ENCODE peak calls at places on chromosome 1, in ten cellular contexts. One of them, this sample, is unnamed. For H3K9me3 and H3K36me3, the result is how much of the 10 kb centered on the place peaks cover.

GRCh38 chr1:44031051-44031899 is at the start of gene SLC6A9:
- DNase-seq in effector memory CD4-positive, alpha-beta T cell: peak
- DNase-seq in PC-9: peak
- DNase-seq in breast epithelium: peak
- DNase-seq in adrenal gland: peak
- DNase-seq in SJSA1: peak
- DNase-seq in body of pancreas: peak
- DNase-seq in IMR-90: peak
- DNase-seq in endodermal cell: peak
- DNase-seq in HepG2: peak
- DNase-seq in this sample: peak

GRCh38 chr1:113984710-113985109 is 5.4 kb downstream of the OLFML3 start:
- DNase-seq in endodermal cell: no peak
- DNase-seq in HepG2: no peak
- DNase-seq in PC-9: no peak
- DNase-seq in effector memory CD4-positive, alpha-beta T cell: no peak
- DNase-seq in IMR-90: peak
- DNase-seq in body of pancreas: no peak
- DNase-seq in breast epithelium: no peak
- DNase-seq in adrenal gland: no peak
- DNase-seq in SJSA1: no peak
- DNase-seq in this sample: peak

GRCh38 chr1:168095476-168095875 is 41.3 kb downstream of the GPR161 start:
- DNase-seq in breast epithelium: no peak
- DNase-seq in adrenal gland: no peak
- DNase-seq in effector memory CD4-positive, alpha-beta T cell: no peak
- DNase-seq in body of pancreas: no peak
- DNase-seq in PC-9: no peak
- DNase-seq in SJSA1: no peak
- DNase-seq in IMR-90: no peak
- DNase-seq in HepG2: no peak
- DNase-seq in endodermal cell: no peak
- DNase-seq in this sample: no peak

GRCh38 chr1:3989465-3989864 is 89.4 kb upstream of the C1orf174 start:
- DNase-seq in effector memory CD4-positive, alpha-beta T cell: no peak
- DNase-seq in SJSA1: no peak
- DNase-seq in breast epithelium: no peak
- DNase-seq in IMR-90: no peak
- DNase-seq in body of pancreas: no peak
- DNase-seq in endodermal cell: no peak
- DNase-seq in HepG2: no peak
- DNase-seq in PC-9: no peak
- DNase-seq in adrenal gland: no peak
- DNase-seq in this sample: no peak

GRCh38 chr1:147723691-147724323 is 36.6 kb downstream of the GJA5 start:
- DNase-seq in effector memory CD4-positive, alpha-beta T cell: no peak
- DNase-seq in endodermal cell: peak
- DNase-seq in body of pancreas: peak
- DNase-seq in SJSA1: no peak
- DNase-seq in adrenal gland: peak
- DNase-seq in IMR-90: no peak
- DNase-seq in breast epithelium: no peak
- DNase-seq in PC-9: no peak
- DNase-seq in HepG2: peak
- DNase-seq in this sample: peak

GRCh38 chr1:11545793-11546192 is 66.8 kb downstream of the DISP3 start:
- DNase-seq in endodermal cell: no peak
- DNase-seq in body of pancreas: no peak
- DNase-seq in effector memory CD4-positive, alpha-beta T cell: no peak
- DNase-seq in HepG2: no peak
- DNase-seq in breast epithelium: no peak
- DNase-seq in IMR-90: no peak
- DNase-seq in PC-9: no peak
- DNase-seq in adrenal gland: no peak
- DNase-seq in SJSA1: no peak
- DNase-seq in this sample: no peak

GRCh38 chr1:201649776-201650607 is 111.1 kb downstream of the NAV1 start:
- DNase-seq in HepG2: no peak
- DNase-seq in effector memory CD4-positive, alpha-beta T cell: no peak
- DNase-seq in body of pancreas: peak
- DNase-seq in SJSA1: no peak
- DNase-seq in PC-9: peak
- DNase-seq in IMR-90: peak
- DNase-seq in breast epithelium: peak
- DNase-seq in endodermal cell: peak
- DNase-seq in adrenal gland: peak
- DNase-seq in this sample: no peak

GRCh38 chr1:171742577-171742922 is 685 bp upstream of the VAMP4 start:
- DNase-seq in SJSA1: no peak
- DNase-seq in HepG2: no peak
- DNase-seq in adrenal gland: peak
- DNase-seq in IMR-90: peak
- DNase-seq in PC-9: no peak
- DNase-seq in effector memory CD4-positive, alpha-beta T cell: peak
- DNase-seq in breast epithelium: peak
- DNase-seq in endodermal cell: no peak
- DNase-seq in body of pancreas: peak
- DNase-seq in this sample: peak

GRCh38 chr1:97759078-97759477 is 161.8 kb downstream of the DPYD start:
- DNase-seq in endodermal cell: no peak
- DNase-seq in HepG2: no peak
- DNase-seq in breast epithelium: no peak
- DNase-seq in effector memory CD4-positive, alpha-beta T cell: no peak
- DNase-seq in SJSA1: no peak
- DNase-seq in IMR-90: peak
- DNase-seq in adrenal gland: no peak
- DNase-seq in PC-9: no peak
- DNase-seq in body of pancreas: no peak
- DNase-seq in this sample: no peak

GRCh38 chr1:20485527-20486456 is at the start of gene CAMK2N1:
- DNase-seq in breast epithelium: peak
- DNase-seq in PC-9: peak
- DNase-seq in endodermal cell: peak
- DNase-seq in IMR-90: peak
- DNase-seq in effector memory CD4-positive, alpha-beta T cell: peak
- DNase-seq in SJSA1: peak
- DNase-seq in adrenal gland: peak
- DNase-seq in body of pancreas: peak
- DNase-seq in HepG2: peak
- DNase-seq in this sample: peak

GRCh38 chr1:18233176-18233864 is 125.7 kb downstream of the IGSF21 start:
- DNase-seq in breast epithelium: no peak
- DNase-seq in body of pancreas: no peak
- DNase-seq in effector memory CD4-positive, alpha-beta T cell: no peak
- DNase-seq in endodermal cell: peak
- DNase-seq in adrenal gland: no peak
- DNase-seq in HepG2: no peak
- DNase-seq in IMR-90: no peak
- DNase-seq in SJSA1: no peak
- DNase-seq in PC-9: no peak
- DNase-seq in this sample: no peak

GRCh38 chr1:91575909-91576519 is 75.4 kb downstream of the CDC7 start:
- DNase-seq in body of pancreas: no peak
- DNase-seq in HepG2: no peak
- DNase-seq in endodermal cell: no peak
- DNase-seq in breast epithelium: no peak
- DNase-seq in SJSA1: peak
- DNase-seq in effector memory CD4-positive, alpha-beta T cell: no peak
- DNase-seq in PC-9: no peak
- DNase-seq in IMR-90: peak
- DNase-seq in adrenal gland: no peak
- DNase-seq in this sample: no peak

GRCh38 chr1:21631944-21632887 is 36.9 kb downstream of the RAP1GAP start:
- DNase-seq in breast epithelium: no peak
- DNase-seq in body of pancreas: peak
- DNase-seq in SJSA1: no peak
- DNase-seq in adrenal gland: peak
- DNase-seq in effector memory CD4-positive, alpha-beta T cell: no peak
- DNase-seq in IMR-90: no peak
- DNase-seq in HepG2: peak
- DNase-seq in PC-9: peak
- DNase-seq in endodermal cell: no peak
- DNase-seq in this sample: no peak

GRCh38 chr1:219917281-219917680 is 11.1 kb downstream of the SLC30A10 start:
- DNase-seq in effector memory CD4-positive, alpha-beta T cell: no peak
- DNase-seq in adrenal gland: no peak
- DNase-seq in breast epithelium: no peak
- DNase-seq in IMR-90: no peak
- DNase-seq in SJSA1: no peak
- DNase-seq in HepG2: no peak
- DNase-seq in body of pancreas: no peak
- DNase-seq in endodermal cell: no peak
- DNase-seq in PC-9: no peak
- DNase-seq in this sample: no peak

GRCh38 chr1:67525053-67525760 is 95.0 kb upstream of the SERBP1 start:
- DNase-seq in PC-9: no peak
- DNase-seq in body of pancreas: no peak
- DNase-seq in HepG2: no peak
- DNase-seq in SJSA1: no peak
- DNase-seq in effector memory CD4-positive, alpha-beta T cell: no peak
- DNase-seq in adrenal gland: no peak
- DNase-seq in breast epithelium: no peak
- DNase-seq in endodermal cell: no peak
- DNase-seq in IMR-90: no peak
- DNase-seq in this sample: no peak

GRCh38 chr1:83996621-83997020 is 2.3 kb downstream of the TTLL7 start:
- DNase-seq in HepG2: no peak
- DNase-seq in IMR-90: peak
- DNase-seq in effector memory CD4-positive, alpha-beta T cell: no peak
- DNase-seq in adrenal gland: no peak
- DNase-seq in body of pancreas: no peak
- DNase-seq in breast epithelium: no peak
- DNase-seq in SJSA1: peak
- DNase-seq in endodermal cell: no peak
- DNase-seq in PC-9: no peak
- DNase-seq in this sample: peak
- H3K4me3 ChIP-seq in HepG2: no peak
- H3K4me3 ChIP-seq in IMR-90: no peak
- H3K4me3 ChIP-seq in effector memory CD4-positive, alpha-beta T cell: no peak
- H3K4me3 ChIP-seq in adrenal gland: no peak
- H3K4me3 ChIP-seq in body of pancreas: no peak
- H3K4me3 ChIP-seq in breast epithelium: no peak
- H3K4me3 ChIP-seq in SJSA1: no peak
- H3K4me3 ChIP-seq in endodermal cell: no peak
- H3K4me3 ChIP-seq in PC-9: no peak
- H3K4me3 ChIP-seq in this sample: no peak

DNA sequence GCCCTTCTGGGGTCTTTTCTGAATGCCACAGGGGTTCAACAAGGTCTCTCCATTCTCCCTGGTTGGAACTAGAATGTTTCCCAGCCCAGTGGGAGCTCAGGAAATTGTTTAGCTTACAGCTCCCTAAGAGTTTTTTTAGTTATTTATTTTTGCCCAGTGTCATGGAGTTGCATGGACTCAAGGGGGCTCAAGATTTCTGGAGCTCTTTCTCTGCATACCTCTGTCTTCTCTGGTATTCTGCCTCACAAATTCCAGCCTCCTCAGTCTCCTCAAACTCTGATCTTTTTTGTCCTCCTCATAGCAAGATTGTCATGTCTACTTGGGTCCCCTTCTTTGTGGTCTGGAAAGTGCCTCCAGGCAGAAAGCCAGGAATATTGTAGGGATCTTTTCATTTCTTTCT is 15.9 kb upstream of the PPP2R5A start:
- DNase-seq in HepG2: no peak
- DNase-seq in breast epithelium: no peak
- DNase-seq in IMR-90: no peak
- DNase-seq in adrenal gland: no peak
- DNase-seq in body of pancreas: no peak
- DNase-seq in effector memory CD4-positive, alpha-beta T cell: no peak
- DNase-seq in PC-9: no peak
- DNase-seq in endodermal cell: no peak
- DNase-seq in SJSA1: no peak
- DNase-seq in this sample: no peak
- H3K9me3 ChIP-seq in HepG2: under half
- H3K9me3 ChIP-seq in breast epithelium: under half
- H3K9me3 ChIP-seq in IMR-90: under half
- H3K9me3 ChIP-seq in adrenal gland: under half
- H3K9me3 ChIP-seq in body of pancreas: under half
- H3K9me3 ChIP-seq in effector memory CD4-positive, alpha-beta T cell: under half
- H3K9me3 ChIP-seq in PC-9: under half
- H3K9me3 ChIP-seq in endodermal cell: under half
- H3K9me3 ChIP-seq in SJSA1: under half
- H3K9me3 ChIP-seq in this sample: under half

DNA sequence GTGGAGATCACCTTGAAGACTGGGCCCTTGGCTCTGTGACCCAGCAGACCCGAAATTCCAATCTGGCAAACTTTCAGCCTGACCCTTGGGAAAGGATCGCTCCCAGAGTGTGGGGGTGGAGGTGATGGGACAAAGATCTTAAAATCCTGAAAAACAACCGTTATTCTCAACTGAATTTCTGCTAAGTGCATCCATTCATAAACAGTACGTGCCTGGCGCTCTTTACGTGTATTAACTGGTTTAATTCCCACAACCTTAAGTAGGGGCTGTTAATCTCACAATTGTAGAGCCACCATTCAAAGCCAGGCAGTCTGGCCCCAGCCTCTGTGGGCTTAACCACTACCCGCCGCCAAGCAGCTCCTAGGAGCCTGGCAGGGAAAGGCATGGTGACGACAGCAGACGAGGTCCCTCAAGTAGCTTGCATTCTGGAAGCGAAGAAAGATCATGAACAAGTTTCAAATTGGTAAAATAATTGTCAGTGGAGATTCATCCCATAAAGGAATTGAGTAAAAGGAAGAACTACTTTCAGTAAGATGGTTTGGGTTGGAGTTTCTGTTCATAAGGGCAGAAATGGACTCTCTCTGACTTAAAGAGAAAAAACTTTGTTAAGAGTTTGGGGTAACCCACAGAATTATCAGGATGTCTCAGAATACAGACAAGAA is 11.4 kb upstream of the RGS16 start:
- DNase-seq in PC-9: no peak
- DNase-seq in endodermal cell: peak
- DNase-seq in HepG2: no peak
- DNase-seq in IMR-90: no peak
- DNase-seq in adrenal gland: no peak
- DNase-seq in breast epithelium: peak
- DNase-seq in body of pancreas: no peak
- DNase-seq in effector memory CD4-positive, alpha-beta T cell: peak
- DNase-seq in SJSA1: no peak
- DNase-seq in this sample: peak
- H3K36me3 ChIP-seq in PC-9: under half
- H3K36me3 ChIP-seq in endodermal cell: under half
- H3K36me3 ChIP-seq in HepG2: under half
- H3K36me3 ChIP-seq in IMR-90: under half
- H3K36me3 ChIP-seq in adrenal gland: under half
- H3K36me3 ChIP-seq in breast epithelium: under half
- H3K36me3 ChIP-seq in body of pancreas: under half
- H3K36me3 ChIP-seq in effector memory CD4-positive, alpha-beta T cell: under half
- H3K36me3 ChIP-seq in SJSA1: under half
- H3K36me3 ChIP-seq in this sample: under half

DNA sequence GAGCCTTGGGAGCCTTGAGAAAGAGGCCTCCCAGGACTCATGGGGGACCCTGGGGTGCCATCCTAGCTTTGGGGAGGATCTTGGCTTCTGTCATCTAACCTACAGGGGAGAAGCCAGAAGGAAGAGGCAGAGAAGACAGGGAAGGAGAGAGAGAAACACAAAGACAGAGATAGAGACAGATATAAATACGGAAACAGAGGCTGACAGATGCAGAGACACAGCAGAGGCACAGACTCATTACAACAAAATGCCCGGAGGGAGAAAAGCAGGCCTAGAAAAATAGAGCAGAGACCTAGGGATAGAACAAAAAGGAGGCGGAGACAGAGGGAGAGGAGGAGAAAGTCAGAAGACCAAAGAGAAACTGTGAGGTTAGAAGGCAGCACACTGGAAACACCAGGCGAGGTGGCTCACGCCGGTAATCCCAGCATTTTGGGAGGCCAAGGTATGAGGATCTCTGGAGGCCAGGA is 1.9 kb downstream of the PEAR1 start:
- DNase-seq in PC-9: peak
- DNase-seq in body of pancreas: no peak
- DNase-seq in IMR-90: peak
- DNase-seq in breast epithelium: no peak
- DNase-seq in endodermal cell: no peak
- DNase-seq in HepG2: no peak
- DNase-seq in effector memory CD4-positive, alpha-beta T cell: no peak
- DNase-seq in adrenal gland: no peak
- DNase-seq in SJSA1: peak
- DNase-seq in this sample: no peak
- H3K4me3 ChIP-seq in PC-9: no peak
- H3K4me3 ChIP-seq in body of pancreas: no peak
- H3K4me3 ChIP-seq in IMR-90: no peak
- H3K4me3 ChIP-seq in breast epithelium: peak
- H3K4me3 ChIP-seq in endodermal cell: no peak
- H3K4me3 ChIP-seq in HepG2: no peak
- H3K4me3 ChIP-seq in effector memory CD4-positive, alpha-beta T cell: no peak
- H3K4me3 ChIP-seq in adrenal gland: no peak
- H3K4me3 ChIP-seq in SJSA1: no peak
- H3K4me3 ChIP-seq in this sample: no peak

This sample was measured in SJCRH30.